ENCODE peak calls at places on chromosomes 12 and 14, in eight cellular contexts. X is uterus, N is substantia nigra, U is pancreas, I is fibroblast of lung, D is mesendoderm, F is dorsolateral prefrontal cortex, C is mesenchymal stem cell. A is an unnamed sample.

GRCh38 chr14:44778562-44778961 is 183.2 kb downstream of the KLHL28 start:
- DNase-seq in F (no peak), I (peak; percentile 87), C (peak; percentile 67), N (no peak), D (peak; percentile 82), U (no peak), X (no peak), A (no peak)

GRCh38 chr12:119704065-119704747 is 36.3 kb downstream of the PRKAB1 start:
- DNase-seq in C (no peak), U (no peak), D (no peak), F (no peak), I (peak; percentile 38), N (no peak), X (no peak), A (no peak)

GRCh38 chr14:51481643-51482042 is 170.1 kb upstream of the FRMD6 start:
- DNase-seq in C (no peak), F (no peak), X (no peak), N (no peak), I (no peak), D (no peak), U (no peak), A (no peak)

GRCh38 chr12:24767016-24767415 is 181.9 kb downstream of the BCAT1 start:
- DNase-seq in D (no peak), F (no peak), I (peak; percentile 32), X (no peak), U (no peak), N (no peak), C (no peak), A (no peak)

GRCh38 chr12:31236998-31237637 is 88.8 kb downstream of the SINHCAF start:
- DNase-seq in U (no peak), C (no peak), F (no peak), X (no peak), I (no peak), D (no peak), N (no peak), A (peak; percentile 28)

GRCh38 chr12:133233993-133234564 is 1.6 kb downstream of the ANHX start:
- DNase-seq in U (no peak), F (no peak), C (no peak), X (no peak), N (no peak), D (no peak), I (no peak), A (no peak)

GRCh38 chr12:47066278-47067048 is 13.0 kb upstream of the PCED1B start:
- DNase-seq in C (no peak), U (no peak), N (no peak), D (no peak), X (no peak), F (no peak), I (peak; percentile 87), A (no peak)

GRCh38 chr14:81164167-81164774 is 56.5 kb downstream of the GTF2A1 start:
- DNase-seq in I (peak; percentile 75), D (peak; percentile 96), X (peak; percentile 41), U (peak; percentile 41), C (peak; percentile 58), N (no peak), F (no peak), A (peak; percentile 62)

GRCh38 chr14:105894125-105894977 is 368.0 kb downstream of the TMEM121 start:
- DNase-seq in N (no peak), I (no peak), X (peak; percentile 4), C (no peak), F (peak; percentile 13), D (no peak), U (no peak), A (no peak)

GRCh38 chr14:97299661-97300060 is 502.5 kb downstream of the VRK1 start:
- DNase-seq in U (no peak), D (peak; percentile 41), F (no peak), N (no peak), C (no peak), X (no peak), I (no peak), A (no peak)

GRCh38 chr12:105574056-105574715 is 243.7 kb downstream of the C12orf75 start:
- DNase-seq in I (peak; percentile 29), X (no peak), D (no peak), C (no peak), N (no peak), F (no peak), U (no peak), A (no peak)

GRCh38 chr12:124940393-124941169 is 26.1 kb upstream of the UBC start:
- DNase-seq in F (peak; percentile 71), C (peak; percentile 93), U (peak; percentile 79), N (no peak), X (peak; percentile 91), D (peak; percentile 97), I (peak; percentile 83), A (peak; percentile 95)

GRCh38 chr14:93137864-93138263 is 22.1 kb upstream of the ITPK1 start:
- DNase-seq in X (peak; percentile 29), N (no peak), I (no peak), U (peak; percentile 82), F (no peak), C (no peak), D (no peak), A (no peak)

GRCh38 chr14:91325211-91325610 is 80.7 kb upstream of the GPR68 start:
- DNase-seq in N (no peak), X (no peak), F (no peak), I (no peak), U (no peak), D (no peak), C (no peak), A (no peak)

GRCh38 chr12:14910090-14910915 is 24.6 kb upstream of the MGP start:
- DNase-seq in I (peak; percentile 78), D (no peak), X (no peak), F (no peak), N (no peak), U (no peak), C (no peak), A (no peak)

GRCh38 chr12:56988207-56988739 is 18.1 kb downstream of the ZBTB39 start:
- DNase-seq in I (peak; percentile 32), F (no peak), X (no peak), D (peak; percentile 92), U (no peak), C (peak; percentile 46), N (no peak), A (no peak)

GRCh38 chr14:102140027-102140749 is 491 bp downstream of the WDR20 start:
- DNase-seq in U (peak; percentile 26), I (peak; percentile 29), N (no peak), D (peak; percentile 54), X (peak; percentile 19), C (peak; percentile 48), F (peak; percentile 27), A (no peak)

GRCh38 chr12:47819544-47819901 is 180 bp downstream of the HDAC7 start:
- DNase-seq in D (no peak), C (no peak), N (no peak), U (no peak), F (no peak), X (no peak), I (no peak), A (no peak)

DNA sequence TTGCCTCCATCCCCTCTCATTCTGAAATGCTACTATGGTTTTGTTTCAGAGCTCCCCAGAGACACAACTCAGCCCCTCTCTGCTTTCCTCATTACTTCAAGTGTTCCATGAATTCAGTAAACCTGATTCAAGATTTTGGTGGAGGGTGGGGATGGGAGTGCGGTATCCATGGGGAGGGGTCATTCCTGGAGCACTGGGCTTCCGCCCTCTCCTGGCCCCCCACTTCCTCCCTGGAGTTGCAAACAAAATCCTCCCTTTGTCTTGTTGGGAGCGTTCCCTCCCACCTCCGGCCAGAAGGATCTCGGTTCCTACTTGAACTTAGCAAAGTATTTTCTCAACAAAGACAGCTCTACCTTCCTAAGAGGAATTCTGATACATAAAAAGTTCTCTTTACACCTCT is 71.8 kb upstream of the LTA4H start:
- DNase-seq in C (no peak), I (no peak), D (no peak), U (no peak), X (no peak), N (no peak), F (no peak), A (no peak)
- H3K27ac ChIP-seq in C (no peak overlapping the region), I (no peak overlapping the region), D (no peak overlapping the region), U (no peak overlapping the region), X (peak overlapping the region; percentile 54), N (no peak overlapping the region), F (no peak overlapping the region), A (no peak overlapping the region)

GRCh38 chr12:28231248-28231647 is 41.0 kb downstream of the CCDC91 start:
- DNase-seq in C (no peak), U (no peak), D (no peak), I (no peak), X (no peak), N (no peak), F (no peak), A (no peak)
- H3K27ac ChIP-seq in C (no peak overlapping the region), U (no peak overlapping the region), D (no peak overlapping the region), I (no peak overlapping the region), X (no peak overlapping the region), N (no peak overlapping the region), F (no peak overlapping the region), A (no peak overlapping the region)

DNA sequence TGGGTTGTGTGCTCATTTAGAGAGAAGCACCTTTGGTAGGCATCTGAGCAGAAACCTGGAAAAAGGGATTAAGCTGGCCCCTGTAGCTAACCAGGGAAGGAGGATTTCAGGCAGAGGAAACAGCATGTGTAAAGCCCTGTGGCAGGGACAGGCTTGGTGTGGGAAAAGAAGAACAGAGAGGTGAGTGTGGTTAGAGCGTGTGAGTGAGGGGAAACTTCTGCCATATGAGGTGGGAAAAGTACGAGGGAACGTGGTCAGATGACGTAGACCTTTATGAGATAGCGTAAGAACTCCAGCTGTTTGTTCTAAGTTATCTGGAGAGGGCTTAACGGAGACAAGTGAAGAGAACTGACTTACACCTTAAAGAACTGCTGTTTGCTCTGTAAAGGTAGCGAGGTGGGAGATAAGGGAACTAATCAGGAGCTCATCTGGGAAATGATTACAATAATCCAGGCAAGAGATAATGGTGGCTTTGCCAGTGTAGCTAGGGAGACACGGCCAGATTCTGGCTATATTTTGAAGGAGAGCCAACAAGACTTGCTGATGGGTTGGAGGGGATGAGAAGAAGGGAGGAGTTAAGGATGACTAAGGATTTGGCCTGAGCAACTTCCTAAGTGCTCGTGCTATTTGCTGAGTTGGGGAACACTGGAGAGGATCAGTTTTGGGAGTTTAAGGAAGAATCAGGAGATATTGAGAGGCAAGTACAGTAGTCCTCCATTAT is 234.0 kb downstream of the ETNK1 start:
- DNase-seq in U (no peak), I (peak; percentile 67), X (no peak), C (no peak), D (peak; percentile 96), F (no peak), N (no peak), A (no peak)
- H3K27ac ChIP-seq in U (no peak overlapping the region), I (no peak overlapping the region), X (no peak overlapping the region), C (no peak overlapping the region), D (peak overlapping the region; percentile 40), F (no peak overlapping the region), N (no peak overlapping the region), A (no peak overlapping the region)

GRCh38 chr12:40034156-40034555 is 71.7 kb downstream of the SLC2A13 start:
- DNase-seq in D (no peak), N (no peak), X (no peak), F (no peak), I (no peak), C (no peak), U (no peak), A (no peak)

GRCh38 chr12:40032433-40033259 is 73.2 kb downstream of the SLC2A13 start:
- DNase-seq in I (no peak), D (peak; percentile 92), C (no peak), U (no peak), X (no peak), F (no peak), N (no peak), A (no peak)

GRCh38 chr12:40034712-40035111 is 71.2 kb downstream of the SLC2A13 start:
- DNase-seq in I (peak; percentile 6), D (peak; percentile 51), N (no peak), U (no peak), C (no peak), F (no peak), X (no peak), A (no peak)

GRCh38 chr12:40031965-40032364 is 73.9 kb downstream of the SLC2A13 start:
- DNase-seq in I (no peak), N (no peak), F (no peak), D (no peak), C (no peak), X (no peak), U (peak; percentile 21), A (no peak)

GRCh38 chr12:40033260-40033649 is 72.6 kb downstream of the SLC2A13 start:
- DNase-seq in N (no peak), I (no peak), C (no peak), D (no peak), X (no peak), F (no peak), U (peak; percentile 24), A (no peak)
- H3K27ac ChIP-seq in N (no peak overlapping the region), I (no peak overlapping the region), C (no peak overlapping the region), D (no peak overlapping the region), X (no peak overlapping the region), F (no peak overlapping the region), U (no peak overlapping the region), A (no peak overlapping the region)